ENCODE peak calls at places on chromosomes 6 and 20, in nine cellular contexts. P is vagina, Q is K562, N is adrenal gland, M is right lobe of liver, R is IMR-90, I is breast epithelium, D is A549, X is stomach. Y is an unnamed sample.

GRCh38 chr6:158374020-158374419 is 61.8 kb downstream of the TULP4 start:
- DNase-seq in D (no peak), R (peak), I (peak), N (peak), P (no peak), Q (no peak), X (no peak), M (no peak), Y (no peak)

GRCh38 chr6:143607959-143608358 is 69.8 kb upstream of the PHACTR2 start:
- DNase-seq in M (no peak), R (no peak), P (no peak), Q (no peak), N (peak), X (no peak), I (no peak), D (no peak), Y (no peak)

GRCh38 chr6:141955621-141956020 is 177.1 kb upstream of the GJE1 start:
- DNase-seq in I (no peak), X (no peak), Q (no peak), R (no peak), P (no peak), N (no peak), M (no peak), D (no peak), Y (no peak)

GRCh38 chr6:52499026-52499425 is 77.8 kb downstream of the TRAM2 start:
- DNase-seq in D (no peak), P (no peak), M (no peak), R (peak), N (no peak), Q (no peak), I (no peak), X (no peak), Y (no peak)

GRCh38 chr6:83891586-83891985 is 32.1 kb downstream of the CYB5R4 start:
- DNase-seq in D (no peak), M (no peak), X (no peak), Q (no peak), P (no peak), R (no peak), N (no peak), I (no peak), Y (no peak)

GRCh38 chr6:48766349-48766748 is 655.4 kb upstream of the PTCHD4 start:
- DNase-seq in X (no peak), I (no peak), D (peak), R (peak), Q (no peak), M (no peak), N (no peak), P (no peak), Y (peak)

GRCh38 chr6:34602318-34603111 is 46.4 kb upstream of the SPDEF start:
- DNase-seq in N (no peak), X (no peak), D (no peak), Q (no peak), P (no peak), I (no peak), R (peak), M (peak), Y (no peak)

GRCh38 chr6:157094038-157094437 is 229.3 kb downstream of the TMEM242 start:
- DNase-seq in D (no peak), R (no peak), M (no peak), P (no peak), X (no peak), Q (no peak), N (no peak), I (no peak), Y (no peak)

GRCh38 chr6:158043586-158044524 is 62.2 kb downstream of the SYNJ2 start:
- DNase-seq in X (peak), I (no peak), N (peak), M (peak), R (no peak), D (no peak), P (no peak), Q (no peak), Y (no peak)

GRCh38 chr20:31485450-31486339 is 10.6 kb downstream of the REM1 start:
- DNase-seq in M (peak), I (peak), R (peak), N (peak), X (no peak), P (no peak), Q (peak), D (no peak), Y (no peak)

GRCh38 chr20:41424025-41424424 is 57.4 kb upstream of the EMILIN3 start:
- DNase-seq in R (no peak), D (no peak), M (no peak), X (no peak), P (no peak), I (no peak), Q (no peak), N (no peak), Y (no peak)

GRCh38 chr6:72084992-72085569 is 198.7 kb downstream of the RIMS1 start:
- DNase-seq in Q (no peak), I (no peak), N (no peak), X (no peak), M (no peak), P (no peak), R (peak), D (no peak), Y (no peak)

GRCh38 chr20:40111282-40111681 is 577.8 kb downstream of the MAFB start:
- DNase-seq in M (no peak), X (no peak), R (no peak), N (no peak), P (no peak), D (no peak), Q (no peak), I (no peak), Y (no peak)

GRCh38 chr20:41004561-41005360 is 23.9 kb upstream of the TOP1 start:
- DNase-seq in M (no peak), Q (no peak), I (no peak), R (peak), X (peak), N (no peak), P (no peak), D (no peak), Y (no peak)

GRCh38 chr6:111013144-111013905 is 31.5 kb downstream of the RPF2 start:
- DNase-seq in X (no peak), D (no peak), I (no peak), Q (no peak), R (peak), N (no peak), P (no peak), M (no peak), Y (no peak)

GRCh38 chr20:24836900-24837299 is 112.2 kb upstream of the CST7 start:
- DNase-seq in P (no peak), M (no peak), Q (no peak), N (no peak), D (no peak), R (no peak), X (no peak), I (no peak), Y (no peak)

GRCh38 chr6:11705069-11705468 is 73.5 kb downstream of the ADTRP start:
- DNase-seq in M (no peak), P (no peak), I (no peak), D (no peak), N (no peak), Q (no peak), X (no peak), R (no peak), Y (no peak)

GRCh38 chr6:135884136-135884535 is 32.6 kb downstream of the PDE7B start:
- DNase-seq in M (no peak), P (no peak), D (no peak), R (no peak), N (no peak), Q (no peak), I (no peak), X (no peak), Y (no peak)

GRCh38 chr6:113351183-113351834 is 505.8 kb upstream of the MARCKS start:
- DNase-seq in I (no peak), P (no peak), N (no peak), X (no peak), R (peak), M (no peak), D (no peak), Q (no peak), Y (no peak)

GRCh38 chr6:150243620-150244314 is 100.9 kb downstream of the PPP1R14C start:
- DNase-seq in Q (no peak), M (no peak), D (no peak), I (no peak), N (no peak), R (peak), P (no peak), X (no peak), Y (no peak)

GRCh38 chr6:111367393-111368088 is 115.5 kb downstream of the REV3L start:
- DNase-seq in X (no peak), N (peak), I (no peak), D (no peak), M (no peak), R (no peak), P (no peak), Q (no peak), Y (no peak)

GRCh38 chr6:116316772-116317467 is 37.2 kb upstream of the TSPYL1 start:
- DNase-seq in I (no peak), Q (peak), N (peak), R (no peak), M (no peak), X (no peak), P (no peak), D (no peak), Y (no peak)

GRCh38 chr6:81002126-81002525 is 750.4 kb downstream of the TENT5A start:
- DNase-seq in M (no peak), N (no peak), Q (no peak), I (no peak), X (no peak), R (no peak), P (no peak), D (no peak), Y (no peak)

GRCh38 chr20:64209148-64209547 is 44.9 kb downstream of the MYT1 start:
- DNase-seq in I (no peak), X (no peak), Q (no peak), R (no peak), M (no peak), P (no peak), D (no peak), N (no peak), Y (no peak)

GRCh38 chr20:8094845-8095244 is 37.2 kb upstream of the PLCB1 start:
- DNase-seq in N (no peak), M (no peak), D (peak), Q (no peak), P (no peak), I (no peak), X (no peak), R (peak), Y (no peak)

GRCh38 chr6:79377830-79378460 is 143.5 kb upstream of the HMGN3 start:
- DNase-seq in Q (no peak), M (peak), R (no peak), N (peak), D (peak), P (no peak), I (no peak), X (no peak), Y (no peak)

GRCh38 chr6:169146536-169146935 is 107.1 kb downstream of the THBS2 start:
- DNase-seq in I (no peak), X (no peak), M (no peak), P (no peak), R (no peak), D (no peak), Q (no peak), N (no peak), Y (no peak)

GRCh38 chr6:90131614-90132423 is 164.8 kb downstream of the BACH2 start:
- DNase-seq in D (no peak), P (no peak), I (no peak), X (no peak), Q (no peak), R (peak), M (no peak), N (no peak), Y (no peak)

GRCh38 chr6:124770784-124771183 is 191.5 kb upstream of the RNF217 start:
- DNase-seq in R (no peak), M (no peak), X (no peak), P (no peak), I (no peak), D (no peak), N (no peak), Q (no peak), Y (no peak)

GRCh38 chr6:46014511-46015118 is 1.0 kb downstream of the CLIC5 start:
- DNase-seq in N (no peak), Q (no peak), I (no peak), P (no peak), M (no peak), D (no peak), X (no peak), R (no peak), Y (no peak)

GRCh38 chr20:63702036-63702665 is 5.6 kb downstream of the ARFRP1 start:
- DNase-seq in I (no peak), P (no peak), M (peak), Q (no peak), R (no peak), X (no peak), D (no peak), N (no peak), Y (no peak)

GRCh38 chr20:11891827-11892521 is 25.7 kb upstream of the BTBD3 start:
- DNase-seq in M (peak), I (peak), Q (peak), N (peak), R (peak), X (peak), P (no peak), D (peak), Y (peak)

GRCh38 chr6:36839819-36840379 is 655 bp upstream of the CPNE5 start:
- DNase-seq in D (peak), P (no peak), R (no peak), I (no peak), M (peak), X (peak), N (no peak), Q (peak), Y (no peak)

GRCh38 chr6:152398993-152399392 is 238.2 kb downstream of the SYNE1 start:
- DNase-seq in D (no peak), R (no peak), N (no peak), M (no peak), I (no peak), Q (no peak), P (no peak), X (no peak), Y (no peak)

GRCh38 chr6:79167931-79168694 is 66.4 kb downstream of the HMGN3 start:
- DNase-seq in D (no peak), M (no peak), Q (no peak), R (peak), N (no peak), P (no peak), I (no peak), X (no peak), Y (no peak)

GRCh38 chr6:32944265-32944664 is 3.4 kb upstream of the HLA-DMB start:
- DNase-seq in X (peak), Q (no peak), N (no peak), I (no peak), D (no peak), R (no peak), M (no peak), P (no peak), Y (no peak)
- TF ChIP-seq POLR2A in X (no peak), Q (no peak), N (no peak), I (no peak), D (no peak), R (no peak), M (peak), P (no peak), Y (no peak)

GRCh38 chr20:45307076-45307645 is 521 bp downstream of the RBPJL start:
- DNase-seq in R (no peak), M (no peak), I (no peak), P (no peak), Q (no peak), N (no peak), X (no peak), D (no peak), Y (no peak)

GRCh38 chr20:45304464-45304999 is 2.1 kb upstream of the RBPJL start:
- DNase-seq in N (no peak), Q (no peak), M (no peak), R (no peak), X (no peak), P (no peak), I (no peak), D (no peak), Y (no peak)

GRCh38 chr20:45306431-45306982 is at the start of gene RBPJL:
- DNase-seq in X (no peak), I (no peak), R (no peak), D (no peak), N (no peak), M (no peak), P (no peak), Q (peak), Y (no peak)

GRCh38 chr20:45303586-45304463 is 2.8 kb upstream of the RBPJL start:
- DNase-seq in M (no peak), R (no peak), D (no peak), P (no peak), Q (no peak), N (no peak), I (no peak), X (no peak), Y (no peak)

DNA sequence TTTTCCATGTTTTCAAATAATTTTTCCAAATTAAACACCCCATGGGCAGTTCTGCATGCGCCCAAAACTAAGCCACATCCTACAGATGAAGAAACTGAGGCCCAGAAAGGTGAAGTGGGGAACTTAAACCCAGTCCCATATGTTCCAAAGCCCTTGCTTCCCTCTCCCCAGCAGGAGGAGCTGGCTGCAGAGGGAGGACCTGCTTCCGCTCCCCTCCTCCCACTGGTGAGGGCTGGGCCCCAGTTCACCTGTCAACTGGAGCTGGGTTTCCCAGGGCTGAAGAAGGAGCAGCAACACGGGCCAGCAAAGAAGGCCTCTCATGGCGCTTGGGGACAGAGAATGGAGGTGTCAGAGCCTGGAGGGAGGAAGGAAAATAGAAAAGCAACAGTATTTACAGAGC is 1.4 kb upstream of the RBPJL start:
- DNase-seq in I (no peak), Q (no peak), X (no peak), N (no peak), P (no peak), M (no peak), D (no peak), R (no peak), Y (no peak)
- TF ChIP-seq POLR2A in I (no peak), Q (no peak), X (no peak), N (no peak), P (no peak), M (no peak), D (no peak), R (no peak), Y (no peak)

GRCh38 chr6:137724495-137725211 is 142.4 kb upstream of the TNFAIP3 start:
- DNase-seq in P (no peak), I (peak), M (peak), X (no peak), Q (no peak), R (no peak), D (no peak), N (peak), Y (no peak)

GRCh38 chr6:137722749-137723272 is 144.2 kb upstream of the TNFAIP3 start:
- DNase-seq in X (no peak), P (no peak), R (peak), N (no peak), M (no peak), Q (no peak), I (no peak), D (no peak), Y (no peak)

GRCh38 chr6:137724018-137724403 is 143.0 kb upstream of the TNFAIP3 start:
- DNase-seq in N (no peak), M (peak), P (no peak), X (peak), I (no peak), Q (no peak), R (peak), D (peak), Y (no peak)

GRCh38 chr6:137725949-137726348 is 141.1 kb upstream of the TNFAIP3 start:
- DNase-seq in I (no peak), N (no peak), M (no peak), Q (no peak), P (no peak), X (no peak), D (no peak), R (no peak), Y (no peak)

DNA sequence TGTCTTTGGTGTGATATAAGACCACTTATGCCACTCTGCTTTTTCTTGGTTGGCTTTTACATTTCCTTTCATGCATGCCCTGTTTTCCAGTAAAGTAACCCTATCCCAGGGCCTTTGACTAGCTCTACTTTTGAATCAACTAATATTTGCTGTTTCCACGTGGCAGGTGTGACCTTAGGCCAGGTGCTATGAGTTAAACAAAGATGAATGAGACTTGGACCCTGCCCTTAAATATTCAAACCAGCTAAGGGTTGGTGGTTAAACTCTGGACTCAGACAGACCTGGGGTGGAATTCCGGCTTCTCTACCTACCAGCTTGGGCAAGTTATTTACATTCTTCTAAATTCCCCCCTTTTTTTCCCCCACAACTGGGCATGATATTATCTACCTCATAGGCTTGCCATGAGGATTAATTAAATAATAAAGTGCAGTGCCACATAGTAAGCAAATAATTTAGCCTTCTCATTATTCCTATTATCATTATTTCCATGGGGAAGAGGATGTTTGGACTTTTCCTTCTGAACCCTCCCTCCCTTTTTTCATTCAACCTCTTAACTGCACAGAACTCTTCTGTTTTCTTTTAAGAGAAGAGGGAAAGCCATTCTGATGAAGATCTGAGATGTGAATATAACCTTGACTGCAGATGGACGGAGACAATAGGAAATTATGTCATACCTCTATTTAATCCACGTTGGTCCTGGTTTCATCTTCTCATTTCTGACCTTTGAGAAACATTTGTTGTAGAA is 143.6 kb upstream of the TNFAIP3 start:
- DNase-seq in P (no peak), D (no peak), M (peak), Q (no peak), I (no peak), R (no peak), X (no peak), N (no peak), Y (no peak)
- TF ChIP-seq POLR2A in P (no peak), D (no peak), M (peak), Q (no peak), I (no peak), R (no peak), X (no peak), N (no peak), Y (no peak)

GRCh38 chr6:161138545-161139303 is 135.1 kb downstream of the AGPAT4 start:
- DNase-seq in D (no peak), P (no peak), Q (no peak), X (no peak), N (no peak), I (peak), M (no peak), R (no peak), Y (no peak)

GRCh38 chr6:161136655-161137054 is 137.2 kb downstream of the AGPAT4 start:
- DNase-seq in D (no peak), Q (no peak), N (no peak), P (no peak), R (no peak), I (no peak), X (no peak), M (no peak), Y (no peak)

GRCh38 chr6:161137320-161137719 is 136.5 kb downstream of the AGPAT4 start:
- DNase-seq in M (no peak), D (no peak), I (no peak), X (no peak), Q (no peak), P (no peak), R (no peak), N (no peak), Y (no peak)

GRCh38 chr6:161139304-161139765 is 134.5 kb downstream of the AGPAT4 start:
- DNase-seq in R (no peak), N (no peak), X (no peak), D (no peak), Q (no peak), P (no peak), I (no peak), M (no peak), Y (no peak)

DNA sequence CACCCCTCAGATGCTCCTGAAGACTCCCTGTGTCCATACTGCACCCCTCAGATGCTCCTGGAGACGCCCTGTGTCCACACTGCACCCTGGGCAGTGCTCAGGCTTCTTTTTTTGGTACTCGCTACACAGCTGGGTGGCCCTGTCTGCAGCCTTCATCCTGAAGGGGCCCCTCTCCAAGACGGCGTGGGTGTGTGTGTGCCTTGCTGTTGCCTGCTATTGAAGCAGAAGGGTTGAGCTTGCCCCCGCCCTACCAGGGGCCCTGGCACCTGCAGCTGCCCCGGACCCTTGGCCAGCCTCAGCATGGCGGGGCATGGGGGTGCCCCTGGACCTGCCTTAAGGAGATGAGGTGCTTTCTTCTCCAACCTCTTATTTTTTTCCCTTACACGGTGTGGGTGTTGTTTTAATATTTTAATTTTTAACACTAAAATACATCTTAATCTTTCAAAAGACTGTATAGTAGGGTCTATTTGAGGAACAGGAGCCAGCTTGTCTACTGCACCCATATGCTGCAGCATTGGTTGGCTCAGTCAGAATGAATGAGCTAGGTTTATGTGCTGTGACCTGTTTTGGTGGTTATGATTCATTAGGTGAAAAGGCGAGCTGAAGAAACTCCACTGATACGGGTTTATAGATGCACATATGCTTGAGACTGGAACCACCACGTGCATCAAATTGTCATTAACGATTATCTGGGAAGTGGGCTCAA is 135.9 kb downstream of the AGPAT4 start:
- DNase-seq in X (no peak), R (peak), N (no peak), Q (no peak), I (no peak), P (no peak), M (no peak), D (no peak), Y (no peak)
- TF ChIP-seq POLR2A in X (no peak), R (no peak), N (no peak), Q (no peak), I (no peak), P (no peak), M (no peak), D (no peak), Y (no peak)